ENCODE peak calls at places on chromosomes 7 and 10, in six cellular contexts. T is C1 segment of cervical spinal cord; F is stimulated activated CD4-positive, alpha-beta T cell treated with anti-CD3 and anti-CD28 coated beads, TNF-alpha, amount 100 ng/mL, for 4 hours; R is CD4-positive, alpha-beta memory T cell; U is ovary; M is bronchial epithelial cell. I is an unnamed sample.

GRCh38 chr7:42227931-42228591 is 8.9 kb downstream of the GLI3 start:
- DNase-seq in T (no peak), U (peak), M (peak), R (no peak), F (no peak), I (no peak)

GRCh38 chr10:12631216-12631615 is 281.9 kb downstream of the CAMK1D start:
- DNase-seq in U (no peak), R (no peak), T (no peak), M (peak), F (no peak), I (no peak)

GRCh38 chr7:147861945-147862344 is 728.6 kb upstream of the C7orf33 start:
- DNase-seq in F (no peak), R (no peak), M (no peak), T (no peak), U (no peak), I (no peak)

GRCh38 chr10:71638087-71638576 is 81.4 kb downstream of the C10orf105 start:
- DNase-seq in F (no peak), T (no peak), U (no peak), M (no peak), R (no peak), I (peak)

GRCh38 chr7:26664735-26665420 is 199.5 kb downstream of the SKAP2 start:
- DNase-seq in U (no peak), M (peak), R (peak), F (no peak), T (no peak), I (peak)

GRCh38 chr7:5296627-5297226 is 14.0 kb downstream of the SLC29A4 start:
- DNase-seq in R (peak), M (no peak), T (no peak), F (peak), U (no peak), I (peak)

GRCh38 chr10:29140151-29140550 is 148.7 kb upstream of the LYZL1 start:
- DNase-seq in F (no peak), M (no peak), T (no peak), R (no peak), U (no peak), I (no peak)

GRCh38 chr10:91380873-91381561 is 29.1 kb upstream of the HECTD2 start:
- DNase-seq in T (no peak), F (no peak), M (no peak), R (no peak), U (no peak), I (no peak)

GRCh38 chr7:31096882-31097258 is 44.8 kb downstream of the ADCYAP1R1 start:
- DNase-seq in R (no peak), M (no peak), U (no peak), F (no peak), T (no peak), I (no peak)

GRCh38 chr7:87361320-87361719 is 15.9 kb downstream of the CROT start:
- DNase-seq in F (no peak), U (no peak), M (no peak), T (no peak), R (no peak), I (peak)

GRCh38 chr10:130023454-130024230 is 59.6 kb upstream of the EBF3 start:
- DNase-seq in F (no peak), R (no peak), T (no peak), M (no peak), U (no peak), I (no peak)

I was measured in B cell.